ENCODE peak calls at places on chromosomes 5 and 9, in nine cellular contexts. K is NCI-H82; T is Kasumi-1; E is dermis blood vessel endothelial cell; V is HFFc6; J is A549; X is activated CD4-positive, alpha-beta T cell treated with anti-CD3 and anti-CD28 coated beads, Interleukin-2, amount 10 ng/mL, durations not matched to agents 7 days and 5 days; D is K562; Q is AG04450. F is an unnamed sample.

GRCh38 chr9:79477241-79477830 is 94.4 kb upstream of the TLE4 start:
- DNase-seq in V (no peak), K (no peak), X (no peak), D (no peak), J (no peak), E (no peak), T (no peak), Q (no peak), F (no peak)

GRCh38 chr9:134570151-134570621 is 71.4 kb upstream of the COL5A1 start:
- DNase-seq in Q (no peak), V (no peak), K (no peak), E (no peak), T (no peak), X (no peak), D (no peak), J (no peak), F (no peak)

GRCh38 chr9:28234133-28234898 is 661.0 kb upstream of the C9orf72 start:
- DNase-seq in D (no peak), V (no peak), E (no peak), J (no peak), Q (no peak), X (no peak), K (no peak), T (no peak), F (no peak)

GRCh38 chr5:123206618-123207320 is 117.7 kb downstream of the PRDM6 start:
- DNase-seq in J (no peak), X (no peak), T (no peak), E (no peak), V (no peak), D (no peak), Q (no peak), K (no peak), F (no peak)

GRCh38 chr9:82553654-82554366 is 509.1 kb downstream of the RASEF start:
- DNase-seq in Q (no peak), T (no peak), V (no peak), K (no peak), X (no peak), J (no peak), D (no peak), E (no peak), F (no peak)

GRCh38 chr9:124420991-124421543 is 5.8 kb upstream of the PSMB7 start:
- DNase-seq in Q (no peak), J (no peak), E (peak; percentile 20), X (no peak), T (no peak), V (peak; percentile 37), K (no peak), D (no peak), F (no peak)

GRCh38 chr9:92141144-92142129 is 26.2 kb upstream of the SPTLC1 start:
- DNase-seq in D (peak; percentile 34), E (peak; percentile 52), T (no peak), V (no peak), Q (no peak), K (no peak), X (no peak), J (no peak), F (no peak)

GRCh38 chr9:115194216-115194615 is 76.3 kb upstream of the TNC start:
- DNase-seq in X (no peak), D (no peak), J (no peak), Q (no peak), K (no peak), T (no peak), E (no peak), V (no peak), F (no peak)

GRCh38 chr5:123514615-123515355 is 2.8 kb downstream of the CSNK1G3 start:
- DNase-seq in D (no peak), X (no peak), E (no peak), J (no peak), V (no peak), K (peak; percentile 34), T (no peak), Q (no peak), F (no peak)

GRCh38 chr5:169097374-169097831 is 203.5 kb downstream of the SLIT3 start:
- DNase-seq in J (no peak), T (no peak), K (no peak), E (no peak), V (no peak), X (no peak), D (no peak), Q (no peak), F (no peak)

GRCh38 chr5:41246376-41246775 is 33.0 kb upstream of the C6 start:
- DNase-seq in E (no peak), D (no peak), T (no peak), Q (peak; percentile 58), K (no peak), X (no peak), J (peak; percentile 19), V (peak; percentile 42), F (no peak)

GRCh38 chr9:107784235-107784958 is 294.8 kb upstream of the KLF4 start:
- DNase-seq in X (no peak), D (peak; percentile 81), T (peak; percentile 6), V (peak; percentile 46), J (no peak), E (peak; percentile 23), K (peak; percentile 4), Q (peak; percentile 53), F (peak; percentile 76)

GRCh38 chr9:36204906-36205547 is 14.3 kb downstream of the CLTA start:
- DNase-seq in K (peak; percentile 18), X (no peak), D (no peak), Q (no peak), J (peak; percentile 54), E (peak; percentile 57), V (no peak), T (no peak), F (no peak)

GRCh38 chr9:14348241-14349140 is 34.5 kb upstream of the NFIB start:
- DNase-seq in E (peak; percentile 55), T (no peak), J (no peak), V (no peak), Q (no peak), X (no peak), D (no peak), K (no peak), F (no peak)

GRCh38 chr9:116300360-116300759 is 146.8 kb downstream of the PAPPA start:
- DNase-seq in Q (no peak), T (no peak), K (no peak), V (no peak), X (no peak), E (no peak), J (no peak), D (no peak), F (no peak)

GRCh38 chr5:87260604-87261200 is 7.0 kb upstream of the RASA1 start:
- DNase-seq in J (no peak), V (no peak), T (no peak), D (no peak), X (no peak), E (no peak), K (no peak), Q (no peak), F (no peak)

F was measured in GM04504.